ENCODE peak calls at places on chromosome 14, in nine cellular contexts. R, E, O, P, B, S, D, G and I are unnamed samples.

GRCh38 chr14:67251573-67252226 is 10.5 kb downstream of the PALS1 start:
- DNase-seq in R (peak; percentile 25), E (no peak), O (no peak), P (no peak), B (peak; percentile 32), S (no peak), D (no peak), G (no peak), I (no peak)

GRCh38 chr14:35687335-35687939 is 121.7 kb downstream of the RALGAPA1 start:
- DNase-seq in R (peak; percentile 75), E (no peak), O (peak; percentile 15), P (peak; percentile 25), B (peak; percentile 27), S (peak; percentile 26), D (peak; percentile 60), G (peak; percentile 24), I (peak; percentile 41)

GRCh38 chr14:26993541-26993940 is 395.7 kb upstream of the NOVA1 start:
- DNase-seq in R (no peak), E (no peak), O (no peak), P (no peak), B (no peak), S (no peak), D (no peak), G (no peak), I (no peak)

GRCh38 chr14:52950410-52950897 is 396 bp downstream of the FERMT2 start:
- DNase-seq in R (peak; percentile 74), E (peak; percentile 86), O (peak; percentile 38), P (no peak), B (peak; percentile 57), S (peak; percentile 63), D (peak; percentile 55), G (peak; percentile 55), I (peak; percentile 30)

GRCh38 chr14:50773632-50774541 is 57.1 kb downstream of the NIN start:
- DNase-seq in R (peak; percentile 71), E (no peak), O (peak; percentile 34), P (peak; percentile 49), B (peak; percentile 56), S (peak; percentile 83), D (peak; percentile 33), G (peak; percentile 48), I (peak; percentile 66)

GRCh38 chr14:61388173-61388975 is 67.0 kb downstream of the PRKCH start:
- DNase-seq in R (no peak), E (no peak), O (no peak), P (peak; percentile 65), B (no peak), S (no peak), D (no peak), G (no peak), I (peak; percentile 84)

GRCh38 chr14:80850197-80850814 is 91.2 kb downstream of the CEP128 start:
- DNase-seq in R (peak; percentile 42), E (no peak), O (no peak), P (no peak), B (no peak), S (no peak), D (peak; percentile 52), G (no peak), I (peak; percentile 15)

GRCh38 chr14:89543420-89543790 is 126.4 kb upstream of the FOXN3 start:
- DNase-seq in R (peak; percentile 46), E (no peak), O (no peak), P (no peak), B (no peak), S (no peak), D (no peak), G (peak; percentile 44), I (no peak)

GRCh38 chr14:100825691-100826331 is at the start of gene MEG3:
- DNase-seq in R (no peak), E (peak; percentile 75), O (peak; percentile 22), P (no peak), B (no peak), S (no peak), D (peak; percentile 51), G (no peak), I (no peak)

GRCh38 chr14:93132472-93133065 is 16.8 kb upstream of the ITPK1 start:
- DNase-seq in R (peak; percentile 28), E (no peak), O (no peak), P (peak; percentile 57), B (peak; percentile 41), S (no peak), D (peak; percentile 57), G (peak; percentile 40), I (no peak)

GRCh38 chr14:73418227-73418626 is 40.1 kb downstream of the NUMB start:
- DNase-seq in R (no peak), E (no peak), O (no peak), P (no peak), B (no peak), S (no peak), D (no peak), G (no peak), I (no peak)

GRCh38 chr14:65410640-65411039 is 1.9 kb upstream of the FUT8 start:
- DNase-seq in R (no peak), E (no peak), O (no peak), P (no peak), B (no peak), S (no peak), D (no peak), G (no peak), I (no peak)

DNA sequence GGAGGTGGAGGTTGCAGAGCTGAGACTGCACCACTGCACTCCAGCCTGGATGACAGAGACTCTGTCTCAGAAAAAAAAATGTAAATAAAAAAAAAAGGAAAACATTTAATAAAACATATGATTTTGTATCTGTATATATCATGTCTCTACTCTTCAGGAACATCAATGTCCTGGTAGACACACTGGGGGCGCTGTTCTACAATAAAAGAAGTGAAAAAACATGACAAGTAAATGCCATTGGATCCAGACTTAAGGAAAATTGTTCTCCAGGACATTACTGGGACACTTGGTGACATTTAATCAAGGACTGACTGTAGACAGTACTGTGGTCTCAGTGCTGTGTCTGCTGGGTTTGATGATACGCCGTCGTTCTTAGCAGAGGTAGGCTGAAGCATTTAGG is 15.5 kb upstream of the KLC1 start:
- DNase-seq in R (no peak), E (no peak), O (peak; percentile 14), P (no peak), B (no peak), S (no peak), D (no peak), G (no peak), I (no peak)
- TF ChIP-seq CTCF in R (no peak), E (peak; percentile 19), O (no peak), P (no peak), B (no peak), S (no peak), D (peak; percentile 25), G (no peak), I (no peak)

GRCh38 chr14:104927901-104928300 is 3.2 kb downstream of the PLD4 start:
- DNase-seq in R (no peak), E (peak; percentile 58), O (no peak), P (no peak), B (no peak), S (no peak), D (no peak), G (no peak), I (no peak)
- TF ChIP-seq CTCF in R (no peak), E (no peak), O (no peak), P (no peak), B (no peak), S (no peak), D (no peak), G (no peak), I (no peak)

DNA sequence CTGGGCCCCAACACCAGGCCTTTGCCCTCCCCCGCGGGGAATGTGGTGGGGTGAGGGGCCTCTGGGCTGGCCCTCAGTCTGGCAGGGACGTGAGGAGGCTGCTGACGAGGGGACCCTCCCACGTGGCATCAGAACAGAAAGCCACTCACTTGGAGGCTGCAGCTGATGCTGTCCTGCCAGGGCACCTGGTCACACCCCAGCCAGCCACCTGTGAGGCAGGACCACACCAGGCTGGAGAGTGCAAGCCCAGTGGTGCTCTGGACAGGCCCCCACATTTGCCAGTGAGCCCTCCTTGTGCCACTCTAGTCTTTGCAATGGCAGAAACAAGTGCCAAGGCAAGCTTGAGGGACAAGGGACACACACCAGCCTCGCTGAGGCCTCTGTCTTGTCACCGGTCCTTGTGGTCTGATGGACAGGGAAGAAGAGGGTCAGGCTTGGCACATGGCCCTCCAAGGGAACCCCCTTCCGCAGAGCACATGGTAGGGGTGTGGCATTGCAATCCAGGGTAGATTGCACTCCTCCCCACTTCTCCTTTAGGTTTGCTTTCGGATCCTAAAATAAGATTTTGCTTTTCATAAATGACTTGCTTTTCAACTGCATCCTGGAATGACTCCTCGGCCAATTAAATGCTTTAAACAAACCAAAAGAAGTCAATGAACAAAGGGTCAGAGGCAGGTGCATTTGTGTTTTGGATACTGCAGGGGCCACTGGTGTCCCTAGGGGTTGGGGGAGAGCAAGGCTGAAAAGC is 53.7 kb downstream of the CCDC88C start:
- DNase-seq in R (no peak), E (peak; percentile 46), O (peak; percentile 55), P (peak; percentile 82), B (no peak), S (no peak), D (no peak), G (no peak), I (no peak)
- TF ChIP-seq CTCF in R (no peak), E (no peak), O (no peak), P (no peak), B (no peak), S (no peak), D (no peak), G (no peak), I (no peak)

GRCh38 chr14:31024577-31025334 is 693 bp upstream of the AP4S1 start:
- DNase-seq in R (no peak), E (no peak), O (no peak), P (no peak), B (no peak), S (no peak), D (no peak), G (no peak), I (no peak)

GRCh38 chr14:31027847-31028246 is 1.7 kb upstream of the STRN3 start:
- DNase-seq in R (no peak), E (no peak), O (no peak), P (no peak), B (no peak), S (no peak), D (no peak), G (no peak), I (no peak)

GRCh38 chr14:31026076-31026394 is at the start of gene STRN3:
- DNase-seq in R (no peak), E (no peak), O (no peak), P (no peak), B (no peak), S (no peak), D (no peak), G (no peak), I (no peak)

GRCh38 chr14:31025335-31026075 is at the start of gene AP4S1:
- DNase-seq in R (peak; percentile 69), E (peak; percentile 89), O (peak; percentile 55), P (peak; percentile 48), B (peak; percentile 48), S (peak; percentile 53), D (peak; percentile 31), G (peak; percentile 45), I (peak; percentile 34)

DNA sequence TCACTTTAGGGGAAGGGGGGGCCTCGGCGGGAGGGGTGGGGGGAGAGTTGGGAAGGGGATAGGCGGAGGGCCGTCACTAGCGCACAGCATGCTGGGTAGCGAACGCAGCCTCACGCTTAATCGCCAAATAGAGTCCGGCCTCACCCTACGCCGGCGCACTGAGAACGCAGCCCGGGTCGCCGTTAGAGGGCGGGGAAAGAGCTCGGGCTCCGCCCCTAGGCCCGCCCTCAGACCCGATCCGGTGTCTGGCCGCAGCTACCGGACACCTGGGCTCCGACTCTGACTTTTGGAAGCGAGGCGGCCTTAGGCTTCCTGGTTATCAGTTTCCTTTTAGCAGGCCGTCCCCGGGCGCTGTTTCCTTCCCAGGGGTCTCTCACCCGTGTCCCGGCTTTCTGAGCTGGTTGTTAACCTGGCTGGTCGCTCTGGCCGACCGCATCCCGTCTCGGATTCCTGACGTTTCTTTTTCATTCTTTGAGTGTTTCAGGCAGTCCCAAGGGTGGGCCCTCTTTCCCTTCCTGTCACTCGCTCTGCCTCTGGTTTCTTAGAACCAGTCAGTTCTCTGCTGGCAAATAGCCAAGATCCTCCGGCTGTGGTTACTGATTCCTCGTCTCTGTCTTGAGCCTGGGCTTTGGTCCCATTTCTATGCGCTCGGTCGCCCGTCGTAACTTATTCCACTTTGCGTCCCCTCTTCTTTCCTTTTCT is 367 bp upstream of the STRN3 start:
- DNase-seq in R (peak; percentile 97), E (peak; percentile 98), O (peak; percentile 97), P (peak; percentile 94), B (peak; percentile 97), S (peak; percentile 94), D (peak; percentile 97), G (peak; percentile 89), I (peak; percentile 95)
- TF ChIP-seq CTCF in R (no peak), E (no peak), O (peak; percentile 6), P (no peak), B (no peak), S (no peak), D (no peak), G (no peak), I (no peak)